ENCODE peak calls at places on chromosomes 11 and 22, in four cellular contexts. C is sigmoid colon, P is lower lobe of right lung, A is GM23248. F is an unnamed sample.

GRCh38 chr11:58900479-58901420 is 38.5 kb upstream of the GLYATL1 start:
- DNase-seq in C (no peak), P (peak; percentile 75), A (peak; percentile 66), F (no peak)

GRCh38 chr22:38699784-38700183 is 959 bp downstream of the JOSD1 start:
- DNase-seq in C (peak; percentile 58), P (no peak), A (peak; percentile 83), F (no peak)

GRCh38 chr11:12064136-12064953 is 46.0 kb upstream of the MICAL2 start:
- DNase-seq in C (peak; percentile 2), P (no peak), A (no peak), F (no peak)

GRCh38 chr11:128565881-128566280 is 21.5 kb downstream of the ETS1 start:
- DNase-seq in C (no peak), P (no peak), A (no peak), F (no peak)

GRCh38 chr11:132942611-132943324 is 589.5 kb downstream of the OPCML start:
- DNase-seq in C (no peak), P (no peak), A (no peak), F (no peak)

GRCh38 chr11:87359401-87359800 is 321.7 kb downstream of the TMEM135 start:
- DNase-seq in C (no peak), P (no peak), A (no peak), F (no peak)

GRCh38 chr11:3164138-3164539 is 971 bp downstream of the OSBPL5 start:
- DNase-seq in C (peak; percentile 71), P (peak; percentile 47), A (peak; percentile 38), F (peak; percentile 75)

GRCh38 chr11:32113200-32113599 is 22.3 kb downstream of the RCN1 start:
- DNase-seq in C (no peak), P (no peak), A (no peak), F (no peak)

GRCh38 chr22:41772645-41773044 is 27.8 kb upstream of the CCDC134 start:
- DNase-seq in C (no peak), P (no peak), A (peak; percentile 35), F (no peak)

GRCh38 chr11:115736146-115736545 is 231.9 kb upstream of the CADM1 start:
- DNase-seq in C (no peak), P (no peak), A (no peak), F (no peak)

GRCh38 chr11:103714246-103714645 is 322.2 kb upstream of the DDI1 start:
- DNase-seq in C (no peak), P (no peak), A (peak; percentile 56), F (no peak)

GRCh38 chr11:33643167-33643817 is 57.3 kb downstream of the C11orf91 start:
- DNase-seq in C (no peak), P (no peak), A (no peak), F (no peak)

GRCh38 chr11:19723572-19724342 is 11.1 kb downstream of the NAV2 start:
- DNase-seq in C (peak; percentile 84), P (peak; percentile 47), A (peak; percentile 70), F (peak; percentile 72)

GRCh38 chr11:130999992-131000770 is 83.9 kb upstream of the SNX19 start:
- DNase-seq in C (no peak), P (no peak), A (peak; percentile 96), F (no peak)

GRCh38 chr11:128496684-128497056 is 90.7 kb downstream of the ETS1 start:
- DNase-seq in C (no peak), P (no peak), A (peak; percentile 86), F (no peak)

GRCh38 chr11:117225553-117226170 is 6.2 kb downstream of the PCSK7 start:
- DNase-seq in C (peak; percentile 58), P (no peak), A (no peak), F (peak; percentile 46)

GRCh38 chr11:117221775-117222517 is 9.9 kb downstream of the PCSK7 start:
- DNase-seq in C (peak; percentile 92), P (no peak), A (peak; percentile 54), F (peak; percentile 92)

GRCh38 chr11:117226388-117227385 is 5.2 kb downstream of the PCSK7 start:
- DNase-seq in C (peak; percentile 81), P (no peak), A (peak; percentile 81), F (peak; percentile 71)

GRCh38 chr11:117222991-117223740 is 8.7 kb downstream of the PCSK7 start:
- DNase-seq in C (peak; percentile 66), P (no peak), A (no peak), F (peak; percentile 29)

DNA sequence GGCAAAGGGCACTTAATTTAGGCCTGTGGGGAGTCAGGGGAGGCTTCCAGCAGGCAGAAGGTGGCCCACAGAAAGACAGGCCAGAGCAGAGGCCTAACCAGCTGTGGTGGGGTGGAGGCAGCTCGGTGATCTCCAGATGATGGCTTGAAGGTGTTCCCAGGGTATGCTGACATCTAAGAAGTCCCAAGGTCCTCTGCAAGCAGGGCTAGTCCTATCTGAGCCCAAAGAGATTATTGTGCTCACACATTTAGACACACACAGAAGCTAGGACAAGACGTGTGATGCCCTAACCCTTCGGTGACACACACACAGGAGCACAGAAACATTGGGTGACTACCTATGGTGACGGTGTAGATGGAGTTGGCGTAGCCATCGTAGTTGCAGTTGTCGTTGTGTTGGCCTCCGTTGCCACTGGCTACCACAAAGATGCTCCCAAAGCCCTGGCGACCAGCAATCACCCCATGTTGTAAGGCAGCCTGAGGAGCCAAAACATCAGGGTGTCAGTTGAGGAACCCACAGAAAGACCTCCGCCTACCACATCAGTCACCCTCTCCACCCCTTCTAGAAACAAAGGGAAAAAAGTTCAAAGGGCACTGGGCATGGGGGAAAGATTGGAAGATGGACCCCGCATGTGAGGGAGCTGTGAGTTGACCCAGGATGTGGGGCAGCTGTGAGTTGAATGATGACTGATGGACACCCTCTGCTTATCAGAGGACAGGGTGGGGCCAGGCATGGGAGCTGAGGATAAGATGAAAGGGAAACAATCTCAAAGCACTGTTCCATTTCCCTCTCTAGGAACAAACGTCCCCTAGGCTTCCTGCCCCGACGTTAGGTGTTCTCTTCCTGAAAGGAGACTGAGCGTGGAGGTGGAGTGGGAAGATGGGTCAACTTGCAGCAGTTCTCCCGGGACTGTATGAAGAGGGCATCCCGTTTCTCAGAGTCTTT is 7.9 kb downstream of the PCSK7 start:
- DNase-seq in C (peak; percentile 60), P (no peak), A (no peak), F (peak; percentile 49)
- H3K4me1 ChIP-seq in C (peaks cover 74% of the 10 kb centered on the region), P (peaks cover 33% of the 10 kb centered on the region), A (peaks cover 6% of the 10 kb centered on the region), F (peaks cover 10% of the 10 kb centered on the region)

GRCh38 chr22:43546186-43546585 is 134.4 kb downstream of the MPPED1 start:
- DNase-seq in C (no peak), P (no peak), A (no peak), F (no peak)

GRCh38 chr22:43554259-43554636 is 142.4 kb downstream of the MPPED1 start:
- DNase-seq in C (peak; percentile 19), P (no peak), A (no peak), F (no peak)

GRCh38 chr22:43553451-43554258 is 141.8 kb downstream of the MPPED1 start:
- DNase-seq in C (peak; percentile 33), P (no peak), A (no peak), F (no peak)

GRCh38 chr22:43554694-43555365 is 143.0 kb downstream of the MPPED1 start:
- DNase-seq in C (peak; percentile 50), P (no peak), A (no peak), F (no peak)

GRCh38 chr22:43550024-43550620 is 138.3 kb downstream of the MPPED1 start:
- DNase-seq in C (peak; percentile 19), P (no peak), A (no peak), F (no peak)
- H3K4me1 ChIP-seq in C (no peaks in the 10 kb centered on the region), P (no peaks in the 10 kb centered on the region), A (no peaks in the 10 kb centered on the region), F (no peaks in the 10 kb centered on the region)

GRCh38 chr22:37636186-37636948 is 3.1 kb upstream of the SH3BP1 start:
- DNase-seq in C (no peak), P (no peak), A (peak; percentile 27), F (no peak)
- H3K4me1 ChIP-seq in C (peaks cover 48% of the 10 kb centered on the region), P (peaks cover 86% of the 10 kb centered on the region), A (peaks cover 22% of the 10 kb centered on the region), F (peaks cover 30% of the 10 kb centered on the region)

DNA sequence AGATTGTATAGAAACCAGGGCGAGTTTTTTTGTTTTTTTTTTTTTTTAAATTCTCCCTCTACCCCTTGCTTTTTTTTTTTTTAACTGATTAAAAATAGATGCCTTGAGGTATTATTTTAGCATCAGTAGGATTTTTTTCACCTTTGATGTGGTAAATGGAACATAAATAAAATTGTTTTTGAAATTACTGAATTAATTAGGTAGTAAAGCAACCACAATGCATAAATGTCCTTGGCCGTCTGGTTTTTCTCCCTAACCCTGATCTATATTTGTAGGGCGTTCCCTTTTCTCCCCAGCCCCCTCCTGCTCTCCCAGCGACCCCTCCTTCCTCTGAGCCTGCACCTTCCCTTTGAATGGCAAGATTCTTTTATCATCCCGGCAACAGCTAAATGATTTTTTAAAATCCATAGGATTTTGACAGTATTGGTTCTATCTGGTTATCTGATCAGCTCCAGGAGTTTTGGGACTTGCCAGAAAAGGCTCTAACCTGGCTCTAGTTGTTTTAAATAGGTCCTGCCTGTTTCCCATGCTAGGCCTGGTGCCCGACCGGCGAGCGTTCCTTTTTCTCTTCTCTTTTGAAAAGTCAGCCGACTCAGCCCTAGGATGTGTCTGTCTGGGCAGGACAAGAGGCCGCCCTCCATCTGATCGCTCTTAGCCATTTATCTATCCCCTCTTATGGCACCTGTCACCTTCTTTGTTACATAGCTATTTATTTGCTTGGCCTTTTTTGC is 108.0 kb downstream of the ZBTB16 start:
- DNase-seq in C (peak; percentile 74), P (no peak), A (no peak), F (no peak)
- H3K4me1 ChIP-seq in C (peaks cover 94% of the 10 kb centered on the region), P (peaks cover 96% of the 10 kb centered on the region), A (peaks cover 31% of the 10 kb centered on the region), F (peaks cover 92% of the 10 kb centered on the region)

GRCh38 chr11:67450796-67451657 is 1.5 kb downstream of the GPR152 start:
- DNase-seq in C (no peak), P (no peak), A (no peak), F (peak; percentile 68)

GRCh38 chr11:67451658-67451976 is 912 bp downstream of the GPR152 start:
- DNase-seq in C (no peak), P (no peak), A (no peak), F (peak; percentile 63)

GRCh38 chr11:67449116-67449844 is 3.2 kb downstream of the GPR152 start:
- DNase-seq in C (no peak), P (no peak), A (no peak), F (no peak)

GRCh38 chr11:67445515-67445914 is 2.2 kb upstream of the CORO1B start:
- DNase-seq in C (no peak), P (no peak), A (no peak), F (peak; percentile 41)

GRCh38 chr11:67448220-67448609 is 4.3 kb downstream of the GPR152 start:
- DNase-seq in C (no peak), P (no peak), A (no peak), F (peak; percentile 48)
- H3K4me1 ChIP-seq in C (peaks cover 9% of the 10 kb centered on the region), P (peaks cover 23% of the 10 kb centered on the region), A (peaks cover 3% of the 10 kb centered on the region), F (peaks cover 4% of the 10 kb centered on the region)

DNA sequence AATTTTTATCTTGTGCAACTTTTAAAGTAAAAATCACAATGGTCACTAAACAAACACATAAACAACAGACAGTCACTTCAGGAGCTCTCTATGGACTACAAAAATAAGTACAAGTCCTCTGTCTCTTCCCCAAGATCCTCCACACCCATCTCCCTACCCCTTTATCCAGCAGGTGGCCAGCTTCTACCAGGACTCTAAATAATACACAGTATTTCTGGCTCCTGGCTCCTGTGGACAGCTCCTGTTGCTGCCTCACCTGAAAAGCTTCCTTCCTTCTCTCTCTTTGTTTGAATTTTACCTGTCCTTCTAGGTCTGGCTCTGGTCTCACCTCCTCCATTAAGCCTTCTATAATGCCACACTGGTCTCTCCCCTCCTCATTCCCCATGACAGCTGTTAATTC is 86.1 kb downstream of the CLPB start:
- DNase-seq in C (no peak), P (no peak), A (no peak), F (no peak)
- H3K4me1 ChIP-seq in C (peaks cover 7% of the 10 kb centered on the region), P (peaks cover 22% of the 10 kb centered on the region), A (peaks cover 3% of the 10 kb centered on the region), F (no peaks in the 10 kb centered on the region)